ENCODE peak calls at places on chromosomes 4 and X, in nine cellular contexts. R is foreskin melanocyte, U is posterior cingulate gyrus, C is sigmoid colon, B is G401, O is germinal center, T is PC-3, K is nephron progenitor cell, X is cardiac muscle cell. Z is an unnamed sample.

GRCh38 chr4:105896461-105896939 is 1.2 kb downstream of the NPNT start:
- DNase-seq in R (no peak), U (no peak), C (no peak), B (no peak), O (peak), T (no peak), K (no peak), X (no peak), Z (no peak)

GRCh38 chr4:2077537-2078460 is 18.7 kb downstream of the NAT8L start:
- DNase-seq in R (no peak), U (no peak), C (peak), B (no peak), O (no peak), T (no peak), K (no peak), X (no peak), Z (no peak)

GRCh38 chr4:1601852-1602525 is 82.1 kb downstream of the FAM53A start:
- DNase-seq in R (no peak), U (no peak), C (peak), B (no peak), O (no peak), T (no peak), K (no peak), X (no peak), Z (no peak)

GRCh38 chr4:6703786-6704185 is 5.9 kb downstream of the MRFAP1L1 start:
- DNase-seq in R (no peak), U (no peak), C (no peak), B (no peak), O (no peak), T (no peak), K (no peak), X (peak), Z (no peak)

GRCh38 chr4:119135721-119136121 is at the start of gene MYOZ2:
- DNase-seq in R (peak), U (no peak), C (no peak), B (no peak), O (no peak), T (peak), K (no peak), X (no peak), Z (no peak)

GRCh38 chr4:122749704-122750454 is 17.4 kb downstream of the BBS12 start:
- DNase-seq in R (no peak), U (no peak), C (no peak), B (no peak), O (no peak), T (no peak), K (no peak), X (no peak), Z (no peak)

GRCh38 chrX:38233891-38234807 is 13.5 kb upstream of the SRPX start:
- DNase-seq in R (peak), U (no peak), C (peak), B (no peak), O (no peak), T (peak), K (no peak), X (peak), Z (no peak)

GRCh38 chr4:27176400-27176799 is 315.8 kb downstream of the STIM2 start:
- DNase-seq in R (peak), U (peak), C (no peak), B (peak), O (no peak), T (peak), K (peak), X (peak), Z (peak)

GRCh38 chr4:60683357-60683756 is 516.8 kb upstream of the ADGRL3 start:
- DNase-seq in R (no peak), U (no peak), C (no peak), B (no peak), O (no peak), T (peak), K (no peak), X (peak), Z (peak)

GRCh38 chr4:3408793-3409330 is 32.9 kb upstream of the HGFAC start:
- DNase-seq in R (no peak), U (peak), C (peak), B (peak), O (no peak), T (no peak), K (no peak), X (no peak), Z (no peak)

GRCh38 chr4:152431784-152432183 is 104.1 kb downstream of the FBXW7 start:
- DNase-seq in R (no peak), U (no peak), C (no peak), B (no peak), O (no peak), T (no peak), K (no peak), X (no peak), Z (no peak)

GRCh38 chr4:139942284-139942683 is 211.7 kb downstream of the MAML3 start:
- DNase-seq in R (no peak), U (no peak), C (no peak), B (no peak), O (no peak), T (no peak), K (no peak), X (no peak), Z (no peak)

GRCh38 chrX:47227334-47227583 is 5.5 kb upstream of the USP11 start:
- DNase-seq in R (no peak), U (no peak), C (no peak), B (no peak), O (no peak), T (no peak), K (no peak), X (no peak), Z (no peak)

GRCh38 chrX:128438082-128438481 is 385.9 kb upstream of the ACTRT1 start:
- DNase-seq in R (no peak), U (no peak), C (no peak), B (no peak), O (no peak), T (no peak), K (no peak), X (no peak), Z (no peak)

GRCh38 chr4:25290490-25291067 is 22.0 kb upstream of the ZCCHC4 start:
- DNase-seq in R (no peak), U (no peak), C (no peak), B (no peak), O (no peak), T (no peak), K (no peak), X (peak), Z (no peak)

GRCh38 chr4:175253184-175253902 is 335.2 kb downstream of the ADAM29 start:
- DNase-seq in R (no peak), U (no peak), C (no peak), B (no peak), O (no peak), T (peak), K (no peak), X (no peak), Z (no peak)

GRCh38 chrX:14347523-14347922 is 181.8 kb upstream of the GLRA2 start:
- DNase-seq in R (no peak), U (no peak), C (no peak), B (no peak), O (no peak), T (no peak), K (no peak), X (no peak), Z (no peak)

GRCh38 chr4:123418486-123418931 is 21.9 kb downstream of the SPRY1 start:
- DNase-seq in R (peak), U (no peak), C (no peak), B (peak), O (no peak), T (peak), K (no peak), X (peak), Z (peak)

GRCh38 chrX:3651272-3651671 is 62.2 kb downstream of the PRKX start:
- DNase-seq in R (no peak), U (no peak), C (no peak), B (peak), O (no peak), T (peak), K (no peak), X (peak), Z (peak)

GRCh38 chr4:140126261-140126660 is 27.7 kb downstream of the MAML3 start:
- DNase-seq in R (no peak), U (no peak), C (no peak), B (no peak), O (no peak), T (no peak), K (no peak), X (peak), Z (no peak)

GRCh38 chrX:68599256-68600152 is 48.0 kb upstream of the STARD8 start:
- DNase-seq in R (peak), U (no peak), C (no peak), B (no peak), O (no peak), T (peak), K (peak), X (peak), Z (peak)

GRCh38 chrX:48043056-48043455 is 28.4 kb downstream of the ZNF630 start:
- DNase-seq in R (no peak), U (no peak), C (no peak), B (no peak), O (no peak), T (no peak), K (no peak), X (peak), Z (no peak)

GRCh38 chrX:13131511-13132137 is 87.2 kb upstream of the FAM9C start:
- DNase-seq in R (peak), U (no peak), C (no peak), B (no peak), O (no peak), T (no peak), K (no peak), X (peak), Z (no peak)

Z was measured in HTR-8/SVneo.